ENCODE peak calls at places on chromosomes 6 and 20, in nine cellular contexts. One of them, this sample, is unnamed.

GRCh38 chr20:36826556-36827244 is 49.2 kb upstream of the TLDC2 start:
- DNase-seq in WTC11: no peak
- DNase-seq in vagina: no peak
- DNase-seq in neural crest cell: no peak
- DNase-seq in AG09309: no peak
- DNase-seq in A549: no peak
- DNase-seq in neural progenitor cell: no peak
- DNase-seq in ascending aorta: no peak
- DNase-seq in transverse colon: no peak
- DNase-seq in this sample: no peak

GRCh38 chr6:21856096-21856825 is 262.7 kb downstream of the SOX4 start:
- DNase-seq in ascending aorta: no peak
- DNase-seq in AG09309: peak; percentile 34
- DNase-seq in vagina: no peak
- DNase-seq in neural progenitor cell: no peak
- DNase-seq in A549: peak; percentile 7
- DNase-seq in neural crest cell: no peak
- DNase-seq in transverse colon: no peak
- DNase-seq in WTC11: no peak
- DNase-seq in this sample: no peak

GRCh38 chr6:5126214-5126613 is 41.1 kb downstream of the PPP1R3G start:
- DNase-seq in vagina: no peak
- DNase-seq in AG09309: no peak
- DNase-seq in transverse colon: no peak
- DNase-seq in neural progenitor cell: no peak
- DNase-seq in WTC11: no peak
- DNase-seq in neural crest cell: no peak
- DNase-seq in ascending aorta: no peak
- DNase-seq in A549: no peak
- DNase-seq in this sample: no peak

GRCh38 chr6:143165315-143165855 is 104.7 kb downstream of the AIG1 start:
- DNase-seq in A549: no peak
- DNase-seq in WTC11: no peak
- DNase-seq in AG09309: no peak
- DNase-seq in transverse colon: no peak
- DNase-seq in vagina: no peak
- DNase-seq in neural progenitor cell: no peak
- DNase-seq in ascending aorta: no peak
- DNase-seq in neural crest cell: no peak
- DNase-seq in this sample: no peak

GRCh38 chr6:87700351-87700728 is 1.7 kb downstream of the AKIRIN2 start:
- DNase-seq in A549: no peak
- DNase-seq in WTC11: no peak
- DNase-seq in neural progenitor cell: no peak
- DNase-seq in neural crest cell: no peak
- DNase-seq in AG09309: no peak
- DNase-seq in ascending aorta: no peak
- DNase-seq in vagina: no peak
- DNase-seq in transverse colon: no peak
- DNase-seq in this sample: no peak

GRCh38 chr6:20069130-20069529 is 143.1 kb downstream of the MBOAT1 start:
- DNase-seq in neural crest cell: no peak
- DNase-seq in ascending aorta: no peak
- DNase-seq in transverse colon: no peak
- DNase-seq in AG09309: no peak
- DNase-seq in neural progenitor cell: no peak
- DNase-seq in WTC11: no peak
- DNase-seq in vagina: no peak
- DNase-seq in A549: no peak
- DNase-seq in this sample: no peak

GRCh38 chr20:1894951-1895673 is at the start of gene SIRPA:
- DNase-seq in A549: peak; percentile 43
- DNase-seq in transverse colon: peak; percentile 49
- DNase-seq in ascending aorta: no peak
- DNase-seq in AG09309: no peak
- DNase-seq in neural crest cell: peak; percentile 40
- DNase-seq in vagina: no peak
- DNase-seq in WTC11: peak; percentile 42
- DNase-seq in neural progenitor cell: peak; percentile 66
- DNase-seq in this sample: no peak

GRCh38 chr6:17226766-17227338 is 54.3 kb upstream of the RBM24 start:
- DNase-seq in transverse colon: no peak
- DNase-seq in A549: no peak
- DNase-seq in AG09309: no peak
- DNase-seq in neural crest cell: no peak
- DNase-seq in vagina: no peak
- DNase-seq in ascending aorta: no peak
- DNase-seq in neural progenitor cell: no peak
- DNase-seq in WTC11: no peak
- DNase-seq in this sample: no peak

GRCh38 chr6:81997091-81997926 is 244.8 kb upstream of the TENT5A start:
- DNase-seq in ascending aorta: no peak
- DNase-seq in AG09309: peak; percentile 93
- DNase-seq in A549: no peak
- DNase-seq in neural crest cell: no peak
- DNase-seq in neural progenitor cell: no peak
- DNase-seq in transverse colon: no peak
- DNase-seq in vagina: no peak
- DNase-seq in WTC11: no peak
- DNase-seq in this sample: peak; percentile 40

GRCh38 chr20:10763117-10763516 is 89.3 kb upstream of the JAG1 start:
- DNase-seq in transverse colon: no peak
- DNase-seq in AG09309: no peak
- DNase-seq in vagina: no peak
- DNase-seq in neural crest cell: no peak
- DNase-seq in WTC11: no peak
- DNase-seq in A549: no peak
- DNase-seq in neural progenitor cell: peak; percentile 20
- DNase-seq in ascending aorta: no peak
- DNase-seq in this sample: peak; percentile 13

GRCh38 chr6:152195896-152196295 is 388.4 kb downstream of the ESR1 start:
- DNase-seq in WTC11: no peak
- DNase-seq in neural crest cell: no peak
- DNase-seq in transverse colon: no peak
- DNase-seq in neural progenitor cell: no peak
- DNase-seq in A549: no peak
- DNase-seq in AG09309: no peak
- DNase-seq in vagina: no peak
- DNase-seq in ascending aorta: no peak
- DNase-seq in this sample: no peak

GRCh38 chr6:67131827-67132226 is 1424.8 kb upstream of the EYS start:
- DNase-seq in A549: no peak
- DNase-seq in AG09309: no peak
- DNase-seq in neural crest cell: no peak
- DNase-seq in ascending aorta: no peak
- DNase-seq in neural progenitor cell: peak; percentile 16
- DNase-seq in vagina: no peak
- DNase-seq in transverse colon: no peak
- DNase-seq in WTC11: no peak
- DNase-seq in this sample: no peak

GRCh38 chr6:49551126-49551865 is 828 bp downstream of the C6orf141 start:
- DNase-seq in ascending aorta: no peak
- DNase-seq in WTC11: peak; percentile 38
- DNase-seq in neural progenitor cell: peak; percentile 90
- DNase-seq in neural crest cell: peak; percentile 3
- DNase-seq in transverse colon: peak; percentile 25
- DNase-seq in A549: peak; percentile 14
- DNase-seq in vagina: no peak
- DNase-seq in AG09309: no peak
- DNase-seq in this sample: no peak

GRCh38 chr6:165876568-165876967 is 213.5 kb upstream of the PDE10A start:
- DNase-seq in WTC11: no peak
- DNase-seq in vagina: no peak
- DNase-seq in ascending aorta: no peak
- DNase-seq in neural crest cell: no peak
- DNase-seq in AG09309: no peak
- DNase-seq in neural progenitor cell: no peak
- DNase-seq in transverse colon: peak; percentile 50
- DNase-seq in A549: no peak
- DNase-seq in this sample: no peak

GRCh38 chr6:116406678-116407345 is 36.1 kb downstream of the DSE start:
- DNase-seq in AG09309: no peak
- DNase-seq in transverse colon: no peak
- DNase-seq in ascending aorta: no peak
- DNase-seq in vagina: no peak
- DNase-seq in A549: no peak
- DNase-seq in neural crest cell: no peak
- DNase-seq in neural progenitor cell: no peak
- DNase-seq in WTC11: no peak
- DNase-seq in this sample: no peak

GRCh38 chr6:117933471-117933870 is 26.4 kb downstream of the SLC35F1 start:
- DNase-seq in A549: no peak
- DNase-seq in neural crest cell: no peak
- DNase-seq in AG09309: no peak
- DNase-seq in transverse colon: no peak
- DNase-seq in neural progenitor cell: no peak
- DNase-seq in vagina: no peak
- DNase-seq in ascending aorta: no peak
- DNase-seq in WTC11: no peak
- DNase-seq in this sample: no peak

GRCh38 chr6:98124176-98124575 is 710.2 kb upstream of the POU3F2 start:
- DNase-seq in transverse colon: no peak
- DNase-seq in A549: peak; percentile 2
- DNase-seq in vagina: no peak
- DNase-seq in AG09309: no peak
- DNase-seq in neural progenitor cell: no peak
- DNase-seq in WTC11: no peak
- DNase-seq in ascending aorta: no peak
- DNase-seq in neural crest cell: no peak
- DNase-seq in this sample: no peak

DNA sequence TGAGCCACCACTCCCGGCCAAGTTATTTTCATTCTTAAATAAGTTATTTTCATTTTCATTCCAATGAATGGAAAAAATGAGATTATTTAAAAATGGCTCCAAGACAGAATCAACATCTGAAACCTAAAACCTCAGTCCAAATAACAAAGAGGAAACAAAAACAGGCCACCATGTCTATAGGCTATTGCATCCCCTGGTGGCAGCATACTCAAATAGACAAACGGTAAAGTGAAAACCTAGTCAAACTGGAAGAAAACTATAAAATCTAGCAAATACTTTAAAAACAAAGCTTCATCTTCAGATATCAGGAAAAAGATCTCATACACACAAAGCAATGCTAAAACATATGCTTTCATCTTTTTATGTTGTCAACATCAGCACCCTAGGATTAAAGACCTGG is 20.9 kb downstream of the IL17A start:
- DNase-seq in WTC11: no peak
- DNase-seq in neural progenitor cell: no peak
- DNase-seq in ascending aorta: no peak
- DNase-seq in transverse colon: no peak
- DNase-seq in AG09309: no peak
- DNase-seq in vagina: no peak
- DNase-seq in neural crest cell: no peak
- DNase-seq in A549: no peak
- DNase-seq in this sample: peak; percentile 32
- TF ChIP-seq CTCF in WTC11: no peak
- TF ChIP-seq CTCF in neural progenitor cell: peak; percentile 14
- TF ChIP-seq CTCF in ascending aorta: no peak
- TF ChIP-seq CTCF in transverse colon: no peak
- TF ChIP-seq CTCF in AG09309: peak; percentile 12
- TF ChIP-seq CTCF in vagina: no peak
- TF ChIP-seq CTCF in neural crest cell: peak; percentile 23
- TF ChIP-seq CTCF in A549: no peak
- TF ChIP-seq CTCF in this sample: peak; percentile 32

GRCh38 chr20:24533449-24533848 is 64.0 kb downstream of the SYNDIG1 start:
- DNase-seq in transverse colon: no peak
- DNase-seq in ascending aorta: no peak
- DNase-seq in WTC11: peak; percentile 22
- DNase-seq in neural progenitor cell: no peak
- DNase-seq in neural crest cell: no peak
- DNase-seq in vagina: no peak
- DNase-seq in A549: no peak
- DNase-seq in AG09309: no peak
- DNase-seq in this sample: no peak
- TF ChIP-seq CTCF in transverse colon: no peak
- TF ChIP-seq CTCF in ascending aorta: no peak
- TF ChIP-seq CTCF in WTC11: peak; percentile 17
- TF ChIP-seq CTCF in neural progenitor cell: no peak
- TF ChIP-seq CTCF in neural crest cell: no peak
- TF ChIP-seq CTCF in vagina: no peak
- TF ChIP-seq CTCF in A549: no peak
- TF ChIP-seq CTCF in AG09309: no peak
- TF ChIP-seq CTCF in this sample: no peak

GRCh38 chr6:162301128-162301527 is 426.4 kb downstream of the PRKN start:
- DNase-seq in A549: no peak
- DNase-seq in neural progenitor cell: no peak
- DNase-seq in ascending aorta: no peak
- DNase-seq in vagina: no peak
- DNase-seq in transverse colon: no peak
- DNase-seq in neural crest cell: no peak
- DNase-seq in AG09309: no peak
- DNase-seq in WTC11: no peak
- DNase-seq in this sample: no peak
- TF ChIP-seq CTCF in A549: no peak
- TF ChIP-seq CTCF in neural progenitor cell: no peak
- TF ChIP-seq CTCF in ascending aorta: no peak
- TF ChIP-seq CTCF in vagina: no peak
- TF ChIP-seq CTCF in transverse colon: no peak
- TF ChIP-seq CTCF in neural crest cell: no peak
- TF ChIP-seq CTCF in AG09309: no peak
- TF ChIP-seq CTCF in WTC11: no peak
- TF ChIP-seq CTCF in this sample: no peak

GRCh38 chr6:1479095-1479494 is 89.7 kb downstream of the FOXF2 start:
- DNase-seq in transverse colon: no peak
- DNase-seq in vagina: no peak
- DNase-seq in WTC11: no peak
- DNase-seq in ascending aorta: no peak
- DNase-seq in AG09309: peak; percentile 97
- DNase-seq in neural progenitor cell: no peak
- DNase-seq in neural crest cell: no peak
- DNase-seq in A549: no peak
- DNase-seq in this sample: no peak
- TF ChIP-seq CTCF in transverse colon: no peak
- TF ChIP-seq CTCF in vagina: no peak
- TF ChIP-seq CTCF in WTC11: no peak
- TF ChIP-seq CTCF in ascending aorta: no peak
- TF ChIP-seq CTCF in AG09309: peak; percentile 45
- TF ChIP-seq CTCF in neural progenitor cell: no peak
- TF ChIP-seq CTCF in neural crest cell: no peak
- TF ChIP-seq CTCF in A549: no peak
- TF ChIP-seq CTCF in this sample: no peak

GRCh38 chr6:85462673-85463072 is 12.8 kb downstream of the NT5E start:
- DNase-seq in neural progenitor cell: no peak
- DNase-seq in neural crest cell: no peak
- DNase-seq in ascending aorta: no peak
- DNase-seq in vagina: no peak
- DNase-seq in AG09309: no peak
- DNase-seq in WTC11: no peak
- DNase-seq in transverse colon: no peak
- DNase-seq in A549: no peak
- DNase-seq in this sample: no peak
- TF ChIP-seq CTCF in neural progenitor cell: no peak
- TF ChIP-seq CTCF in neural crest cell: no peak
- TF ChIP-seq CTCF in ascending aorta: no peak
- TF ChIP-seq CTCF in vagina: no peak
- TF ChIP-seq CTCF in AG09309: no peak
- TF ChIP-seq CTCF in WTC11: no peak
- TF ChIP-seq CTCF in transverse colon: no peak
- TF ChIP-seq CTCF in A549: no peak
- TF ChIP-seq CTCF in this sample: no peak

GRCh38 chr6:3868544-3868943 is 19.4 kb downstream of the FAM50B start:
- DNase-seq in neural progenitor cell: no peak
- DNase-seq in ascending aorta: no peak
- DNase-seq in neural crest cell: no peak
- DNase-seq in A549: no peak
- DNase-seq in transverse colon: no peak
- DNase-seq in AG09309: peak; percentile 52
- DNase-seq in WTC11: no peak
- DNase-seq in vagina: no peak
- DNase-seq in this sample: no peak
- TF ChIP-seq CTCF in neural progenitor cell: no peak
- TF ChIP-seq CTCF in ascending aorta: no peak
- TF ChIP-seq CTCF in neural crest cell: no peak
- TF ChIP-seq CTCF in A549: no peak
- TF ChIP-seq CTCF in transverse colon: no peak
- TF ChIP-seq CTCF in AG09309: peak; percentile 14
- TF ChIP-seq CTCF in WTC11: no peak
- TF ChIP-seq CTCF in vagina: no peak
- TF ChIP-seq CTCF in this sample: no peak

This sample was measured in GM12865.